ENCODE peak calls at places on chromosomes 7 and 10, in ten cellular contexts. R, F, E, G, M, X, I, Y, Q and N are unnamed samples.

GRCh38 chr7:122847871-122848473 is 38.3 kb downstream of the CADPS2 start:
- DNase-seq in F (no peak), I (no peak), M (no peak), G (no peak), E (no peak), Q (no peak), X (no peak), Y (no peak), R (no peak), N (no peak)

GRCh38 chr10:17212802-17213204 is 11.3 kb upstream of the TRDMT1 start:
- DNase-seq in F (no peak), I (no peak), Y (no peak), X (no peak), Q (no peak), E (no peak), R (no peak), G (no peak), M (no peak), N (no peak)

GRCh38 chr10:30079423-30079822 is 20.0 kb upstream of the JCAD start:
- DNase-seq in X (no peak), E (no peak), Y (no peak), G (no peak), F (no peak), M (no peak), I (no peak), R (no peak), Q (no peak), N (no peak)

GRCh38 chr10:125120046-125120710 is 40.2 kb downstream of the CTBP2 start:
- DNase-seq in E (no peak), Y (no peak), X (peak; percentile 66), Q (no peak), M (no peak), F (no peak), R (no peak), I (no peak), G (no peak), N (no peak)

GRCh38 chr10:75395955-75396860 is 5.4 kb downstream of the ZNF503 start:
- DNase-seq in G (no peak), X (peak; percentile 64), E (no peak), Y (peak; percentile 76), I (peak; percentile 38), R (no peak), Q (peak; percentile 33), F (no peak), M (peak; percentile 55), N (peak; percentile 76)

GRCh38 chr7:88167223-88167622 is 52.6 kb downstream of the SRI start:
- DNase-seq in R (no peak), G (peak; percentile 57), Q (no peak), Y (no peak), F (no peak), I (no peak), M (no peak), X (no peak), E (no peak), N (no peak)

GRCh38 chr7:141416691-141417268 is 134.4 kb upstream of the AGK start:
- DNase-seq in X (no peak), Y (no peak), G (no peak), F (no peak), R (no peak), M (no peak), I (no peak), E (no peak), Q (no peak), N (no peak)

GRCh38 chr10:7797582-7797981 is 9.6 kb downstream of the ATP5F1C start:
- DNase-seq in I (no peak), X (peak; percentile 56), E (peak; percentile 25), M (no peak), Y (no peak), Q (no peak), F (no peak), G (no peak), R (peak; percentile 76), N (no peak)

GRCh38 chr7:19715499-19715898 is 6.7 kb upstream of the POLR1F start:
- DNase-seq in X (no peak), R (no peak), Q (no peak), F (no peak), I (no peak), G (no peak), M (no peak), Y (no peak), E (no peak), N (no peak)

GRCh38 chr7:19708397-19709248 is at the start of gene POLR1F:
- DNase-seq in E (peak; percentile 68), X (peak; percentile 97), I (peak; percentile 92), G (peak; percentile 93), R (peak; percentile 75), F (peak; percentile 91), Q (peak; percentile 95), Y (peak; percentile 97), M (peak; percentile 98), N (peak; percentile 97)

GRCh38 chr7:19709249-19709578 is 377 bp upstream of the POLR1F start:
- DNase-seq in F (no peak), I (no peak), Q (no peak), X (no peak), E (no peak), Y (no peak), G (no peak), R (no peak), M (no peak), N (no peak)

DNA sequence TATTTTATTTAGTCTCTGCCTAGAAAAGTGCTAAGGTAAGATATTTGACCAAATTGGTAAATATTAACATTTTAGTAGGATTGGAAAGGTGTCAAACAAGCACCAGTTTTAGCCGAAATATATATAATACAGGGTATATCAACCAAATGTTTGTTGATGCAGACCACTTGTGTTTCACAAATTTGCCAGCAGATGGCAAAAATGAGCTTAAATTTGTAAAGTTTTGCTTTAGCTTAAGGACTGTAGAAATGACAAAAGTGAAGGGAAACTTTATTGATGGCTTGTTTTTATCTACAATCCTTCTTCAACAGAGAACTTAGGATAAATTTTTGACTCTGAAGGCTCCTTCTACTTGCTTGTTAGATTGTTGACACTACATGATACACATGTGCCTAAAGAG is 4.8 kb upstream of the POLR1F start:
- DNase-seq in G (no peak), E (no peak), Y (no peak), M (peak; percentile 45), R (peak; percentile 28), F (no peak), I (peak; percentile 29), Q (peak; percentile 12), X (no peak), N (no peak)
- TF ChIP-seq CTCF in G (peak; percentile 67), E (peak; percentile 79), Y (peak; percentile 63), M (peak; percentile 53), R (peak; percentile 47), F (peak; percentile 38), I (peak; percentile 33), Q (peak; percentile 35), X (peak; percentile 49), N (peak; percentile 90)

GRCh38 chr7:117381357-117381756 is 45.9 kb downstream of the ASZ1 start:
- DNase-seq in G (no peak), Q (no peak), X (no peak), F (no peak), R (no peak), Y (no peak), I (no peak), E (no peak), M (peak; percentile 20), N (no peak)

GRCh38 chr7:117384693-117385092 is 42.6 kb downstream of the ASZ1 start:
- DNase-seq in G (no peak), M (no peak), F (no peak), Q (no peak), E (no peak), Y (no peak), I (no peak), R (no peak), X (no peak), N (no peak)

GRCh38 chr7:117386125-117386709 is 41.1 kb downstream of the ASZ1 start:
- DNase-seq in R (no peak), I (no peak), M (no peak), F (no peak), X (no peak), Y (no peak), E (no peak), Q (no peak), G (no peak), N (no peak)

GRCh38 chr7:117383826-117384225 is 43.5 kb downstream of the ASZ1 start:
- DNase-seq in Y (no peak), E (no peak), X (no peak), F (no peak), Q (no peak), M (no peak), G (no peak), I (no peak), R (no peak), N (no peak)

GRCh38 chr7:117385340-117386124 is 41.8 kb downstream of the ASZ1 start:
- DNase-seq in G (no peak), I (no peak), X (no peak), E (no peak), F (peak; percentile 13), R (no peak), Q (no peak), M (peak; percentile 30), Y (no peak), N (no peak)
- TF ChIP-seq CTCF in G (peak; percentile 60), I (no peak), X (no peak), E (peak; percentile 76), F (peak; percentile 16), R (peak; percentile 39), Q (no peak), M (peak; percentile 52), Y (no peak), N (peak; percentile 88)

GRCh38 chr10:58382489-58382995 is 2.7 kb upstream of the TFAM start:
- DNase-seq in X (no peak), F (no peak), Y (no peak), M (no peak), Q (no peak), I (no peak), R (no peak), E (no peak), G (no peak), N (no peak)

GRCh38 chr10:58384095-58384494 is 1.1 kb upstream of the TFAM start:
- DNase-seq in X (no peak), Q (no peak), G (no peak), M (no peak), E (no peak), F (peak; percentile 50), I (no peak), R (no peak), Y (no peak), N (no peak)

GRCh38 chr10:58385784-58386112 is 538 bp downstream of the TFAM start:
- DNase-seq in F (peak; percentile 35), M (peak; percentile 64), Q (peak; percentile 42), X (no peak), E (peak; percentile 38), R (no peak), G (no peak), Y (peak; percentile 58), I (peak; percentile 40), N (no peak)

GRCh38 chr10:58384536-58384998 is 643 bp upstream of the TFAM start:
- DNase-seq in F (no peak), X (no peak), Y (no peak), Q (no peak), I (no peak), R (no peak), G (no peak), M (peak; percentile 2), E (no peak), N (no peak)

DNA sequence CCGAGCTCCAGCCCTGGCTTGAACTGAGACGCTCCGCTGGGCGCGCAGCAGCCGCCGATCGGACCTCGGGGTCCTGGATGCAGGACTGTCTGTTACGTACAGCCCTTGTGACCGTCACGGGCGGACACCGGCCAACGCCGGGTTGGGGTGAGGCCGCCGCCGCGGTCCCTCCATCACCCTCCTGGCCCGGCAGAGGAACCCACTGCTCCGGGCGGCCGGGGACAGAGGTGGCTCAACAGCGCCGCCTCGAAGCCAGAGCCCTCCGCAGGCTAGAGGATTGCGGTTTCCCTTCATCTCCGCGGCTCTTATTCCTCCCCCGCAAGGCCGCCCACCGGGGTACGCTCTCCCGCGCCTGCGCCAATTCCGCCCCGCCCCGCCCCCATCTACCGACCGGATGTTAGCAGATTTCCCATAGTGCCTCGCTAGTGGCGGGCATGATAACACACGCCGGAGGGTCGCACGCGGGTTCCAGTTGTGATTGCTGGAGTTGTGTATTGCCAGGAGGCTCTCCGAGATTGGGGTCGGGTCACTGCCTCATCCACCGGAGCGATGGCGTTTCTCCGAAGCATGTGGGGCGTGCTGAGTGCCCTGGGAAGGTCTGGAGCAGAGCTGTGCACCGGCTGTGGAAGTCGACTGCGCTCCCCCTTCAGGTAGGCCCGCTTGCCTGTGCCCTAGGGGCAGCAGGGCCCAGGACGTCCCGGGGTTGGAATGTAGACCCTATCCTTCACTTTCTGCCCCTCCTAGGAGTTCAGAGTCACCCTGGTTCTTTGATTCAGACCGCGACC is at the start of gene TFAM:
- DNase-seq in F (peak; percentile 94), Q (peak; percentile 97), R (peak; percentile 48), E (peak; percentile 92), I (peak; percentile 97), Y (peak; percentile 97), G (peak; percentile 90), X (peak; percentile 99), M (peak; percentile 96), N (peak; percentile 95)
- TF ChIP-seq CTCF in F (peak; percentile 80), Q (peak; percentile 41), R (peak; percentile 71), E (peak; percentile 69), I (no peak), Y (peak; percentile 59), G (peak; percentile 66), X (peak; percentile 75), M (peak; percentile 42), N (peak; percentile 69)

GRCh38 chr7:1555813-1556540 is at the start of gene TMEM184A:
- DNase-seq in I (peak; percentile 74), M (peak; percentile 64), G (no peak), X (no peak), E (peak; percentile 90), Y (peak; percentile 93), R (peak; percentile 41), Q (peak; percentile 93), F (peak; percentile 71), N (no peak)
- TF ChIP-seq CTCF in I (no peak), M (peak; percentile 30), G (no peak), X (no peak), E (peak; percentile 69), Y (peak; percentile 76), R (peak; percentile 82), Q (peak; percentile 91), F (peak; percentile 39), N (peak; percentile 70)